ENCODE peak calls at places on chromosomes 11 and 22, in four cellular contexts. O is stimulated activated CD8-positive, alpha-beta memory T cell treated with anti-CD3 and anti-CD28 coated beads, Interleukin-4, amount 100 ng/mL, for 1 hour; V is AG10803; L is MV-4-11. D is an unnamed sample.
A peak's percentile ranks its signal among the peaks of the same experiment; 100 is the strongest.

GRCh38 chr11:120336641-120337132 is 474 bp downstream of the ARHGEF12 start:
- DNase-seq in O (no peak), L (no peak), V (no peak), D (peak; percentile 16)

GRCh38 chr11:67680701-67681472 is 6.5 kb upstream of the ALDH3B2 start:
- DNase-seq in L (no peak), O (no peak), V (no peak), D (no peak)

GRCh38 chr11:15114501-15115475 is at the start of gene INSC:
- DNase-seq in V (peak; percentile 17), O (no peak), L (no peak), D (no peak)

GRCh38 chr11:7520011-7520942 is 6.5 kb downstream of the PPFIBP2 start:
- DNase-seq in O (no peak), V (no peak), L (peak; percentile 12), D (no peak)

GRCh38 chr11:134139873-134140331 is 71.0 kb downstream of the JAM3 start:
- DNase-seq in O (no peak), L (peak; percentile 6), V (peak; percentile 85), D (peak; percentile 71)

GRCh38 chr11:62689421-62690183 is at the start of gene LRRN4CL:
- DNase-seq in V (peak; percentile 99), O (no peak), L (no peak), D (peak; percentile 88)

GRCh38 chr11:117287668-117288067 is 3.5 kb upstream of the BACE1-AS start:
- DNase-seq in L (no peak), O (no peak), V (no peak), D (no peak)

GRCh38 chr22:44446483-44446882 is 51.5 kb downstream of the RTL6 start:
- DNase-seq in V (no peak), O (no peak), L (no peak), D (no peak)

GRCh38 chr11:73383249-73384126 is 7.3 kb downstream of the RELT start:
- DNase-seq in L (no peak), O (no peak), V (no peak), D (no peak)

GRCh38 chr11:8168485-8169257 is at the start of gene RIC3:
- DNase-seq in L (no peak), V (no peak), O (no peak), D (no peak)

GRCh38 chr11:68954970-68955958 is 25.5 kb downstream of the MRGPRD start:
- DNase-seq in L (no peak), V (no peak), O (no peak), D (peak; percentile 22)

GRCh38 chr11:111733655-111734088 is 32.5 kb downstream of the PPP2R1B start:
- DNase-seq in L (no peak), V (peak; percentile 9), O (no peak), D (no peak)